ENCODE peak calls at places on chromosomes 12 and 14, in eight cellular contexts. D is cardiac muscle cell, R is fibroblast of lung, K is prostate gland, M is tibial nerve, Q is Calu3, Y is fibroblast of mammary gland, W is mucosa of descending colon. E is an unnamed sample.

GRCh38 chr12:18079541-18080230 is 10.3 kb downstream of the RERGL start:
- DNase-seq in Q (no peak), W (no peak), R (no peak), K (no peak), D (no peak), M (no peak), Y (no peak), E (no peak)

GRCh38 chr12:116358850-116359761 is 81.6 kb upstream of the MED13L start:
- DNase-seq in K (peak), M (peak), R (peak), W (peak), Y (peak), Q (peak), D (peak), E (peak)

GRCh38 chr12:121273364-121273896 is 23.1 kb downstream of the CAMKK2 start:
- DNase-seq in D (no peak), R (no peak), K (no peak), Y (no peak), M (no peak), W (no peak), Q (no peak), E (no peak)

GRCh38 chr12:104750061-104750460 is 208.0 kb downstream of the SLC41A2 start:
- DNase-seq in D (peak), Q (peak), K (no peak), R (peak), Y (peak), M (peak), W (no peak), E (no peak)

GRCh38 chr12:27158322-27158721 is 75.9 kb upstream of the C12orf71 start:
- DNase-seq in R (no peak), K (no peak), W (no peak), D (no peak), M (no peak), Q (no peak), Y (no peak), E (no peak)

GRCh38 chr14:94574336-94574735 is 6.9 kb upstream of the SERPINA5 start:
- DNase-seq in R (no peak), Y (no peak), M (no peak), W (no peak), D (no peak), Q (no peak), K (no peak), E (no peak)

GRCh38 chr12:116687888-116688287 is 50.0 kb downstream of the SPRING1 start:
- DNase-seq in R (no peak), M (no peak), D (peak), W (peak), Q (peak), K (no peak), Y (peak), E (peak)

GRCh38 chr12:75364918-75365317 is 26.0 kb upstream of the GLIPR1L2 start:
- DNase-seq in Y (peak), W (no peak), K (no peak), M (no peak), D (peak), Q (no peak), R (peak), E (no peak)

GRCh38 chr14:92902726-92903125 is 20.2 kb upstream of the CHGA start:
- DNase-seq in D (no peak), R (no peak), K (no peak), Y (no peak), M (no peak), W (no peak), Q (no peak), E (no peak)

GRCh38 chr14:67722293-67722692 is 20.6 kb downstream of the RDH12 start:
- DNase-seq in K (peak), Y (peak), Q (no peak), D (peak), R (peak), M (peak), W (no peak), E (no peak)

GRCh38 chr14:97319691-97320090 is 522.5 kb downstream of the VRK1 start:
- DNase-seq in W (no peak), D (no peak), Q (no peak), R (no peak), M (no peak), Y (no peak), K (no peak), E (no peak)

GRCh38 chr14:89618821-89619551 is 202.0 kb upstream of the FOXN3 start:
- DNase-seq in Q (peak), W (peak), Y (peak), M (peak), R (peak), D (peak), K (peak), E (peak)

GRCh38 chr12:129871991-129872969 is 31.5 kb downstream of the TMEM132D start:
- DNase-seq in M (no peak), D (no peak), Y (no peak), R (no peak), Q (no peak), K (no peak), W (no peak), E (no peak)

GRCh38 chr14:95044463-95045254 is 112.7 kb downstream of the DICER1 start:
- DNase-seq in K (no peak), R (no peak), Y (no peak), W (no peak), Q (no peak), M (no peak), D (no peak), E (no peak)

GRCh38 chr12:131063427-131063826 is 109.7 kb downstream of the ADGRD1 start:
- DNase-seq in Q (no peak), M (no peak), Y (no peak), W (no peak), K (no peak), R (no peak), D (no peak), E (no peak)

GRCh38 chr14:81137316-81137715 is 83.4 kb downstream of the GTF2A1 start:
- DNase-seq in R (peak), Y (peak), K (no peak), D (peak), M (no peak), Q (no peak), W (no peak), E (no peak)

GRCh38 chr14:45359766-45360165 is 106.8 kb upstream of the MIS18BP1 start:
- DNase-seq in Q (no peak), K (no peak), D (no peak), Y (peak), W (no peak), R (no peak), M (no peak), E (no peak)

GRCh38 chr12:65640489-65640901 is 183.8 kb upstream of the HMGA2 start:
- DNase-seq in D (no peak), W (no peak), Y (peak), R (peak), K (no peak), Q (no peak), M (peak), E (no peak)

GRCh38 chr14:80202888-80203562 is 8.3 kb downstream of the DIO2 start:
- DNase-seq in K (no peak), W (peak), Y (peak), M (no peak), D (peak), Q (peak), R (no peak), E (no peak)

GRCh38 chr14:72525087-72525909 is 368.6 kb downstream of the DPF3 start:
- DNase-seq in D (no peak), W (no peak), K (no peak), M (no peak), Q (no peak), R (no peak), Y (no peak), E (no peak)

GRCh38 chr12:101763246-101763931 is 24.1 kb upstream of the SYCP3 start:
- DNase-seq in W (no peak), R (no peak), D (no peak), Y (no peak), Q (no peak), M (no peak), K (no peak), E (no peak)

GRCh38 chr14:102592969-102593840 is 756 bp downstream of the RCOR1 start:
- DNase-seq in R (no peak), Y (peak), M (peak), W (peak), D (peak), Q (peak), K (peak), E (peak)

GRCh38 chr14:58663494-58664111 is 25.8 kb downstream of the DACT1 start:
- DNase-seq in D (peak), R (peak), Q (no peak), W (no peak), M (no peak), K (no peak), Y (peak), E (no peak)

GRCh38 chr14:36509056-36509917 is 10.7 kb downstream of the NKX2-1 start:
- DNase-seq in M (no peak), R (no peak), K (no peak), D (no peak), Q (no peak), W (no peak), Y (no peak), E (no peak)

GRCh38 chr12:78185109-78185508 is 354.4 kb downstream of the NAV3 start:
- DNase-seq in K (no peak), M (no peak), Y (peak), Q (no peak), R (no peak), W (no peak), D (no peak), E (no peak)

GRCh38 chr12:21276826-21277225 is 57.9 kb downstream of the SLCO1A2 start:
- DNase-seq in Q (no peak), Y (no peak), R (no peak), K (no peak), W (no peak), D (no peak), M (no peak), E (no peak)

GRCh38 chr14:91867316-91867988 is at the start of gene TC2N:
- DNase-seq in K (no peak), W (no peak), R (no peak), Y (no peak), Q (no peak), D (no peak), M (no peak), E (no peak)

GRCh38 chr12:95118138-95118787 is 44.8 kb upstream of the NR2C1 start:
- DNase-seq in Q (peak), R (peak), M (no peak), W (no peak), Y (peak), D (peak), K (no peak), E (no peak)

GRCh38 chr14:57221931-57222330 is 46.8 kb downstream of the EXOC5 start:
- DNase-seq in D (no peak), K (no peak), W (no peak), R (no peak), M (no peak), Y (no peak), Q (no peak), E (no peak)

GRCh38 chr14:99190696-99191662 is 81.0 kb downstream of the BCL11B start:
- DNase-seq in R (no peak), Y (no peak), W (no peak), D (no peak), K (no peak), M (no peak), Q (no peak), E (no peak)

GRCh38 chr14:96811265-96811664 is 14.1 kb downstream of the VRK1 start:
- DNase-seq in M (no peak), Y (peak), Q (no peak), W (no peak), D (peak), R (peak), K (no peak), E (no peak)

GRCh38 chr12:104414581-104415305 is 42.0 kb upstream of the CHST11 start:
- DNase-seq in M (no peak), K (no peak), W (no peak), D (no peak), Q (no peak), Y (no peak), R (no peak), E (no peak)

GRCh38 chr12:83575326-83575725 is 888.6 kb downstream of the TMTC2 start:
- DNase-seq in Y (peak), D (no peak), M (no peak), R (no peak), K (no peak), Q (no peak), W (no peak), E (no peak)

GRCh38 chr12:7989827-7990491 is 42.6 kb upstream of the FOXJ2 start:
- DNase-seq in M (peak), K (no peak), R (no peak), W (no peak), Y (no peak), Q (no peak), D (no peak), E (no peak)

GRCh38 chr12:131863711-131864396 is 30.6 kb upstream of the ULK1 start:
- DNase-seq in W (no peak), Q (no peak), R (no peak), Y (no peak), D (no peak), K (no peak), M (no peak), E (no peak)

DNA sequence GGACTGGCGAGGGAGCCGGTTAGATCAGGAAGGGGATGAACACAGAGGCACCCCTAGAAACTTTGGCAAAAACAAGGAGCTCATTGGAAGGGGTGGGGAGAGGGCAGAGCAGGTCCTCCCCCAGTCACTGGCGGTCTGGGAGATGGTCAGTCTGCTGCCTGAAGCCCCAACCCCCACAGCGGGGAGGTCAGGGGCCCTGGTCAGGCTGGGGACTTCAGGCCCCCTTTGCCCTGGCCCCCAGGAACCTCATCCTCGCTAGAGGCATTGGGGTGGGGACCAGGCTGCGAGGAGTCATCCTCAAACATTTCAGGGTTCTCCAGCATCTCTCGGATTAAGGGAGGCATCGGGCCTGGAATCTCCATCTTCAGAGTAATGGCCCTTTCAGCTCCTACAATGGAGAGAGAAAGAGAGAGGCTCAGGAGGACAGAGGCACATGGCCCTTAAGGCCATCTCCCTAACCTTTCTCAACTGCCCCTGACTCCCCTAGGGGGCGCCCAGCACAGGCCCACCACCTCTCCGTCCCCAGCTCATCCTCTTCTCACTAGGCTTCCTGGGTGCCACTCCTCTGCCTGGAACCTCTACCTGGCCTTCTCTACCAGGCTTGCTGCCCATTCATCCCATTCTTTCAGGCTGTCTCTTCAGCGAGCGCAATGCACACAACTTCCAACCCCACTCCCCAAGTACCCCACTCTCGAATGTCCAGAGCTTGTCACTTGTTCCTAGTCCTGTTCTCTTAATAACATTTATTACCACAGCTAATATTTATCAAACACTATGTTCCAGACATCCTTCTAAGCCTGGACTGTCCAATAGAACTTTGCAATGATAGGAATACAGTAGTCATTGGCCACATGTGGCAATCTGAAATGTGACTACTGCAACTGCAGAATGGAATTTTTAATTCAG is 4.7 kb upstream of the ITGB7 start:
- DNase-seq in M (no peak), D (no peak), Q (no peak), R (no peak), Y (no peak), K (no peak), W (no peak), E (no peak)
- TF ChIP-seq CTCF in M (no peak), D (peak), Q (peak), R (peak), Y (peak), K (no peak), W (no peak), E (no peak)

GRCh38 chr12:70822431-70822830 is 98.1 kb downstream of the PTPRR start:
- DNase-seq in Y (no peak), R (no peak), M (no peak), Q (no peak), W (no peak), D (no peak), K (no peak), E (no peak)

GRCh38 chr12:70826156-70826555 is 94.4 kb downstream of the PTPRR start:
- DNase-seq in D (no peak), M (no peak), W (no peak), Q (no peak), R (no peak), K (no peak), Y (no peak), E (no peak)

GRCh38 chr12:70828391-70828790 is 92.1 kb downstream of the PTPRR start:
- DNase-seq in W (no peak), R (peak), D (no peak), Q (no peak), M (no peak), Y (peak), K (no peak), E (no peak)

GRCh38 chr12:70824511-70824910 is 96.0 kb downstream of the PTPRR start:
- DNase-seq in R (no peak), Q (no peak), W (no peak), D (no peak), K (no peak), M (no peak), Y (no peak), E (no peak)

DNA sequence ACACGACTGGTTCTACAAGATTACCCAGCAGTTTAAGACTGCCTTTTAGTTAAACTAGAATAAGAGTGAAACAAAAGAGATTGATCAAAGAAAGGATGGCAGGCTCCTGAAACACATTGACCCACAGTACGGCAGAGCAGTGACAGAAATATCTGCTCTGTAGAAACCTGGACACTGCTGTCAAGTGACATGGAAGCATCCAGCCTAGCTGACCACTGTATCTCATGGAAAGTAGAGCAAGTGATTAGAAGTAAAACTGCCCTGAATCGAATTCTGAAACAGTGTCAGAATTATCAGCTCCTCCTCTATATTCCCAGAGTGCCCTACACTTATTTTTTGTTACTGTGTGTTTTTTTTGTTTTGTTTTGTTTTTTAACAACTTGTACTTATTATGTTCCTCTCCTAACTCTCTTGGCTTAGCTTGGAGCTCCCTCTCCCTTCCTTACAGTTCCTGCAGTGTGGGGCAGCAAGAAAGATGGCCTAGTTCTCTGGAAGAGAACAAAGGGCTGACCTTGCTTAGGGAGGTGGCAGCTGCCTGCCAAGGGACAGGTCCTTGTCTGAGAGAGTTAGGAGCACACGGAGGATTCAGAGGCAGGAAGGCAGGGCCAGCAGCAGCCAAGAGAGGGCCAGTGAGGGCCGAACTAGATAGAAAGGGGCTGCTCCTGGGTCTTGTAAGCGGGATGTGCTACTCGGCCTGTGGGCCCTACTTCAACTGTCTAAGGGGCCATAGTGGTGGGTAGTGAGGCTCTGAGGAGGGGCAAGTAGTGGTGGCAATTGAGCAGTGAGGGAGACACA is 97.2 kb downstream of the PTPRR start:
- DNase-seq in M (no peak), R (no peak), K (no peak), Y (no peak), W (no peak), Q (peak), D (no peak), E (no peak)
- TF ChIP-seq CTCF in M (no peak), R (no peak), K (no peak), Y (peak), W (no peak), Q (peak), D (no peak), E (no peak)

GRCh38 chr14:78606111-78606510 is 435.9 kb downstream of the NRXN3 start:
- DNase-seq in Q (no peak), R (peak), W (no peak), K (no peak), D (peak), Y (peak), M (no peak), E (no peak)

GRCh38 chr14:78611031-78611430 is 440.9 kb downstream of the NRXN3 start:
- DNase-seq in W (no peak), D (no peak), R (no peak), K (no peak), M (no peak), Y (no peak), Q (no peak), E (no peak)

GRCh38 chr14:78612666-78613065 is 442.5 kb downstream of the NRXN3 start:
- DNase-seq in Y (no peak), R (no peak), Q (no peak), W (no peak), D (no peak), K (no peak), M (no peak), E (no peak)

GRCh38 chr14:78611796-78612571 is 441.8 kb downstream of the NRXN3 start:
- DNase-seq in Y (no peak), R (peak), Q (no peak), D (no peak), K (no peak), M (no peak), W (no peak), E (no peak)

GRCh38 chr14:78608998-78609787 is 439.0 kb downstream of the NRXN3 start:
- DNase-seq in W (no peak), D (no peak), Y (no peak), K (no peak), R (no peak), M (no peak), Q (no peak), E (no peak)
- TF ChIP-seq CTCF in W (no peak), D (no peak), Y (no peak), K (no peak), R (no peak), M (no peak), Q (no peak), E (no peak)

DNA sequence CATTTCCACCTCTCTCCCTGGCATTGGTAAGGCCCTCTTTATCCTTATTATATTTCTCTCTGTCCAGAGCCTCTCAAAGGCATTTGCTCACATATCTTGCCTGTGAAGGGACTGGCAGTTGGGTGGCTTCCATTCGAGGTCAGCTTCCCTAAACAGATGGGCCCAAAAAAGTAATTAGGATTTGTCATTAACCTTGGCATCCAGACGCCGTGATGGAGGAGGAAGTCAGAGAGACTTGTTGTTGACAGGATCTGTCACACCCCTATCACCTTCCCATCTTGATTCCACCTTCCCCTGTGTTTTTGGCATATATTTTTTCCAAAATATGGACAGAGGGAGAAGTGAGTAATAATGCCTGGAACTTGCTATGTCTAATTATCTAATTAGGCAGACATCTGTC is 54.0 kb upstream of the OAS1 start:
- DNase-seq in M (no peak), Q (no peak), Y (no peak), D (no peak), K (no peak), R (no peak), W (no peak), E (no peak)
- TF ChIP-seq CTCF in M (no peak), Q (no peak), Y (no peak), D (no peak), K (no peak), R (no peak), W (no peak), E (no peak)

DNA sequence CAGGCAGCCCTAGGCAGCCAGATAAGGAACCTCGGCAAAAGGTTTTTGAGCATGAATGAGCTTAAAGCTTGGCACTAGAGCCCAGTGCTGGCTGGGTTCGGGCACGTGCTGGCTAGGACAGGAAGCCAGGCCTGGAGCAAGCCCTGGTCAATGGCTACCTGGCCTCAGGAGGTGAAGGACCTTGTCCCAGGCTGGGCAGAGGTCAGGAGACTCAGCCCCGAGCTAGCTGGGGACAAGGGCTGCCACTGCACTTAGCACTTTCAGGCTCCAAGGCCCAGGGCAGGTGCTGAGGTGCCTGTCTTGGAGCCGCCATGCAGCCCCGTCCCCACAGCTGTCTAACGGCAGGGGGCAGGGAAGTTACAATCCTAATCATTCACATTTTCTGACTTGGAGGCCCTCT is 4.3 kb upstream of the AQP6 start:
- DNase-seq in Q (no peak), K (no peak), R (no peak), D (no peak), Y (no peak), M (no peak), W (no peak), E (no peak)
- TF ChIP-seq CTCF in Q (no peak), K (no peak), R (no peak), D (no peak), Y (no peak), M (no peak), W (no peak), E (no peak)